ENCODE peak calls at places on chromosomes 12 and 14, in eight cellular contexts. U is NCI-H1436; O is NCI-H2107; P is GM13977; Q is stimulated activated naive CD4-positive, alpha-beta T cell; V is NCI-H226; B is NCI-H2029 treated with DMSO at 0.1 percent for 48 hours; I is CD8-positive, alpha-beta memory T cell. K is an unnamed sample.

GRCh38 chr14:74456684-74457083 is 30.7 kb upstream of the SYNDIG1L start:
- DNase-seq in P (no peak), B (no peak), O (no peak), U (no peak), V (no peak), Q (no peak), I (no peak), K (no peak)

GRCh38 chr14:99601301-99601945 is 2.6 kb downstream of the CCDC85C start:
- DNase-seq in I (no peak), P (no peak), B (no peak), Q (no peak), U (no peak), O (peak; percentile 42), V (no peak), K (no peak)

GRCh38 chr14:101543814-101544213 is 17.5 kb upstream of the DIO3 start:
- DNase-seq in V (no peak), Q (no peak), U (no peak), I (no peak), O (no peak), P (no peak), B (no peak), K (no peak)

GRCh38 chr14:41607119-41607785 is 576 bp downstream of the LRFN5 start:
- DNase-seq in Q (no peak), I (no peak), O (peak; percentile 55), U (no peak), V (no peak), P (no peak), B (peak; percentile 52), K (no peak)

GRCh38 chr14:66476964-66477363 is 9.2 kb upstream of the CCDC196 start:
- DNase-seq in O (no peak), P (no peak), U (no peak), B (no peak), V (peak; percentile 9), I (no peak), Q (no peak), K (no peak)

GRCh38 chr14:99118046-99118721 is 153.8 kb downstream of the BCL11B start:
- DNase-seq in O (no peak), P (no peak), V (no peak), U (no peak), Q (no peak), I (peak; percentile 6), B (no peak), K (no peak)

GRCh38 chr12:1281683-1282366 is 290.8 kb downstream of the ERC1 start:
- DNase-seq in B (no peak), O (no peak), Q (no peak), U (no peak), V (peak; percentile 59), P (no peak), I (no peak), K (no peak)

GRCh38 chr14:34692348-34692747 is 22.0 kb downstream of the CFL2 start:
- DNase-seq in O (no peak), U (no peak), I (no peak), Q (no peak), P (no peak), B (no peak), V (no peak), K (no peak)

GRCh38 chr14:53924754-53925153 is 31.9 kb downstream of the BMP4 start:
- DNase-seq in Q (no peak), U (no peak), B (no peak), V (peak; percentile 95), I (no peak), O (no peak), P (no peak), K (peak; percentile 70)

GRCh38 chr12:54160807-54161480 is 27.8 kb downstream of the SMUG1 start:
- DNase-seq in B (no peak), P (no peak), U (no peak), Q (no peak), I (no peak), O (no peak), V (no peak), K (no peak)

GRCh38 chr14:101111620-101112290 is 208.2 kb upstream of the RTL1 start:
- DNase-seq in O (no peak), B (no peak), V (no peak), U (no peak), P (no peak), Q (no peak), I (no peak), K (no peak)

GRCh38 chr12:15662303-15662980 is 126.7 kb downstream of the EPS8 start:
- DNase-seq in I (no peak), B (no peak), U (no peak), O (no peak), V (peak; percentile 91), P (no peak), Q (no peak), K (peak; percentile 27)

GRCh38 chr12:96473394-96474093 is 15.8 kb upstream of the CFAP54 start:
- DNase-seq in B (no peak), I (no peak), Q (no peak), P (no peak), V (no peak), U (no peak), O (no peak), K (no peak)

GRCh38 chr12:57254506-57255280 is 3.7 kb upstream of the STAC3 start:
- DNase-seq in O (no peak), V (no peak), P (no peak), Q (no peak), U (no peak), I (no peak), B (no peak), K (no peak)

GRCh38 chr12:27463826-27464554 is 17.5 kb downstream of the SMCO2 start:
- DNase-seq in O (no peak), B (no peak), Q (no peak), V (peak; percentile 20), P (no peak), U (no peak), I (no peak), K (no peak)

GRCh38 chr12:132437252-132438138 is 52.5 kb upstream of the FBRSL1 start:
- DNase-seq in U (no peak), I (no peak), O (no peak), V (no peak), P (no peak), Q (peak; percentile 21), B (no peak), K (no peak)